ENCODE peak calls at places on chromosomes 3 and 15, in nine cellular contexts. G is WTC11, X is spleen, M is vagina, S is cardiac muscle cell, Y is ovary, A is endothelial cell, E is GM10248, I is GM06990. N is an unnamed sample.

GRCh38 chr3:54304867-54305266 is 182.5 kb downstream of the CACNA2D3 start:
- DNase-seq in I (no peak), S (no peak), G (no peak), X (no peak), E (no peak), M (no peak), A (no peak), Y (no peak), N (no peak)

GRCh38 chr15:32790352-32790999 is 72.7 kb downstream of the GREM1 start:
- DNase-seq in S (no peak), Y (no peak), I (no peak), A (no peak), E (no peak), M (no peak), G (no peak), X (no peak), N (peak; percentile 25)

GRCh38 chr15:66226736-66227135 is 26.8 kb downstream of the MEGF11 start:
- DNase-seq in M (no peak), X (peak; percentile 29), E (no peak), Y (no peak), S (no peak), I (no peak), G (no peak), A (no peak), N (no peak)

GRCh38 chr15:69863446-69863845 is 234.3 kb downstream of the TLE3 start:
- DNase-seq in G (no peak), S (no peak), A (no peak), X (no peak), M (no peak), Y (no peak), I (no peak), E (no peak), N (no peak)

GRCh38 chr3:97959863-97960262 is 12.4 kb downstream of the RIOX2 start:
- DNase-seq in X (no peak), I (no peak), S (no peak), A (no peak), G (no peak), Y (no peak), E (no peak), M (no peak), N (no peak)

GRCh38 chr3:152910966-152911365 is 76.0 kb downstream of the P2RY1 start:
- DNase-seq in I (no peak), Y (no peak), M (no peak), X (no peak), A (no peak), G (no peak), S (no peak), E (no peak), N (no peak)

GRCh38 chr3:150760431-150761200 is 2.4 kb downstream of the SIAH2 start:
- DNase-seq in G (no peak), I (peak; percentile 37), M (no peak), E (peak; percentile 58), X (no peak), Y (no peak), S (no peak), A (no peak), N (no peak)

GRCh38 chr3:42229942-42230688 is 35.9 kb downstream of the CCK start:
- DNase-seq in S (peak; percentile 52), Y (no peak), A (peak; percentile 38), E (no peak), X (no peak), I (no peak), M (no peak), G (no peak), N (peak; percentile 50)

GRCh38 chr15:43352693-43353382 is 18.0 kb downstream of the ZSCAN29 start:
- DNase-seq in M (no peak), I (no peak), A (no peak), G (no peak), X (no peak), E (no peak), S (no peak), Y (no peak), N (no peak)

GRCh38 chr15:65829150-65829764 is 37.2 kb upstream of the DENND4A start:
- DNase-seq in I (no peak), E (peak; percentile 34), X (no peak), Y (no peak), A (no peak), M (no peak), G (no peak), S (no peak), N (peak; percentile 54)

GRCh38 chr3:171427771-171428320 is 32.4 kb downstream of the TNIK start:
- DNase-seq in X (no peak), E (no peak), S (no peak), G (no peak), A (no peak), M (no peak), Y (no peak), I (no peak), N (no peak)

GRCh38 chr3:27138562-27138961 is 230.6 kb downstream of the NEK10 start:
- DNase-seq in I (no peak), X (no peak), E (no peak), M (no peak), S (no peak), G (no peak), A (no peak), Y (no peak), N (no peak)

GRCh38 chr3:14537590-14538450 is 2.3 kb downstream of the GRIP2 start:
- DNase-seq in A (peak; percentile 31), I (no peak), S (no peak), Y (no peak), M (no peak), G (no peak), X (peak; percentile 65), E (no peak), N (no peak)

GRCh38 chr3:33798418-33799201 is at the start of gene PDCD6IP:
- DNase-seq in A (peak; percentile 88), Y (peak; percentile 90), G (peak; percentile 91), M (peak; percentile 94), I (peak; percentile 96), E (peak; percentile 93), S (peak; percentile 92), X (peak; percentile 98), N (peak; percentile 92)
- TF ChIP-seq CTCF in A (no peak), Y (peak; percentile 39), G (no peak), M (no peak), I (peak; percentile 28), E (peak; percentile 12), S (peak; percentile 29), X (peak; percentile 19), N (no peak)

GRCh38 chr15:53713218-53713617 is 46.2 kb downstream of the WDR72 start:
- DNase-seq in A (no peak), G (no peak), E (no peak), X (no peak), S (no peak), Y (no peak), I (no peak), M (no peak), N (no peak)

GRCh38 chr15:53721334-53722087 is 38.0 kb downstream of the WDR72 start:
- DNase-seq in E (no peak), S (no peak), X (no peak), Y (no peak), G (no peak), M (no peak), A (no peak), I (no peak), N (no peak)

DNA sequence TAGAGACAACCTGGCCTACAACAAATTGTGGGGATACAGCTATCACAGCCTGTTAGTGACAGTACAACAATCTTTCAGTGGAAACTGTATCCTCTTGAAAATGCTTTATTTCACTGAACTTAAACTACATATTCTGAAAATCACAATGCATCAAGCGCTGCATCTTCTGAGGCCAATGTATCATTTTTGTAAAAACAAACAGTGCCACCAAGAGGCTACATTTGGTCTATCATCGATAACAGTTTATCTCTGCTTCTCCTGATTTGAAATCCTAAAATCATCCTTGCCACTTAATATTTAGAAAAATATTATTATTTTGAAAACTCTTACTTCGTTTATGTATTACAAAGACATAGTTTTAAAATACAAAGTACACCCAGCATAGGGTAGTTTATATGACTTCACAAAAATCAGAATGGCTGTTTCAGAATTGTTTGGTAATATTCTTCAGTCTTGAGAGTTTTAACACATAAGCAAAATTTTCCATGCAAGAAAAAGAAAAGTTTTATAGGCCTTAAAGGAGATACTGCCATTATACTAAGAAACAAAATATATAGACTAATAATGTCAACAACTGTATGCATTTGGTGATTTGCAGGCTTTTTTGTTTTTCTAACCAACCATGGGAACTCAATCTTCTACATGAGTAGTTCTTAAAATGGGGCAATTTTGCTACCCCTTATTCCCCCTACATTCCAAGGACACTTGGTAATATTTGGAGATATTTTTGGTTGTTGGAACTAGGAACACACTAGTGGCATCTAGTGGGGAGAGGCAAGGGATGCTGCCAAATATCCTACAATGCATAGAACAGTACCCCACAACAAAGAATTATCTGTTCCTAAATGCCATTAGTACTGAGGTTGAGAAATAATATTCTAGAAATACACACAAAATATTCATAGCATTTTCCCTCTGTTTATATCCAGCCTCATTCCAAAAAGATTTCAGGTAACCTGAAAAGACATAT is 42.3 kb downstream of the WDR72 start:
- DNase-seq in I (no peak), G (no peak), E (no peak), X (no peak), S (no peak), M (no peak), A (no peak), Y (no peak), N (peak; percentile 8)
- TF ChIP-seq CTCF in I (peak; percentile 13), G (no peak), E (peak; percentile 23), X (no peak), S (no peak), M (no peak), A (peak; percentile 34), Y (no peak), N (peak; percentile 30)

GRCh38 chr3:76044601-76045600 is 259.6 kb upstream of the ZNF717 start:
- DNase-seq in A (peak; percentile 55), E (peak; percentile 13), M (no peak), I (no peak), S (peak; percentile 60), G (peak; percentile 42), Y (no peak), X (no peak), N (peak; percentile 47)
- TF ChIP-seq CTCF in A (peak; percentile 85), E (peak; percentile 45), M (no peak), I (peak; percentile 52), S (peak; percentile 13), G (peak; percentile 52), Y (no peak), X (peak; percentile 30), N (peak; percentile 39)

GRCh38 chr3:197528190-197528589 is 27.6 kb downstream of the BDH1 start:
- DNase-seq in I (no peak), E (no peak), S (no peak), M (no peak), G (no peak), X (peak; percentile 1), Y (no peak), A (no peak), N (no peak)

GRCh38 chr3:197527569-197527968 is 28.2 kb downstream of the BDH1 start:
- DNase-seq in X (peak; percentile 4), Y (no peak), G (no peak), I (no peak), M (no peak), A (no peak), E (no peak), S (no peak), N (no peak)

GRCh38 chr3:197524128-197524527 is 31.6 kb downstream of the BDH1 start:
- DNase-seq in X (no peak), G (no peak), Y (no peak), M (no peak), A (no peak), S (no peak), I (no peak), E (no peak), N (no peak)

GRCh38 chr3:197523551-197523950 is 32.2 kb downstream of the BDH1 start:
- DNase-seq in I (no peak), G (no peak), Y (peak; percentile 11), X (no peak), A (no peak), E (no peak), M (no peak), S (no peak), N (no peak)

GRCh38 chr3:197525706-197526105 is 30.1 kb downstream of the BDH1 start:
- DNase-seq in Y (no peak), A (no peak), M (no peak), E (no peak), X (peak; percentile 53), G (no peak), S (no peak), I (no peak), N (peak; percentile 29)
- TF ChIP-seq CTCF in Y (no peak), A (no peak), M (no peak), E (no peak), X (no peak), G (no peak), S (peak; percentile 38), I (peak; percentile 2), N (no peak)